ENCODE peak calls at places on chromosomes 11 and 22, in nine cellular contexts. I is uterus; A is left ventricle myocardium inferior; N is neural progenitor cell; S is stomach; Q is adrenal gland; Z is body of pancreas; E is lower lobe of right lung; X is CD4-positive, CD25-positive, alpha-beta regulatory T cell. K is an unnamed sample.

GRCh38 chr22:31089101-31090100 is 8.3 kb downstream of the SMTN start:
- DNase-seq in I (peak; percentile 73), A (no peak), N (peak; percentile 61), S (peak; percentile 54), Q (peak; percentile 51), Z (peak; percentile 31), E (no peak), X (peak; percentile 45), K (no peak)

GRCh38 chr11:114163231-114163631 is 103.7 kb downstream of the ZBTB16 start:
- DNase-seq in I (peak; percentile 80), A (no peak), N (no peak), S (peak; percentile 55), Q (peak; percentile 72), Z (peak; percentile 65), E (no peak), X (no peak), K (no peak)

GRCh38 chr11:95729462-95729861 is 60.1 kb downstream of the FAM76B start:
- DNase-seq in I (no peak), A (no peak), N (no peak), S (no peak), Q (no peak), Z (no peak), E (no peak), X (no peak), K (no peak)

GRCh38 chr11:17921620-17922473 is 91.0 kb downstream of the SERGEF start:
- DNase-seq in I (no peak), A (no peak), N (no peak), S (no peak), Q (peak; percentile 57), Z (peak; percentile 52), E (no peak), X (no peak), K (no peak)

GRCh38 chr22:32745251-32745995 is 56.1 kb upstream of the TIMP3 start:
- DNase-seq in I (peak; percentile 77), A (peak; percentile 74), N (peak; percentile 71), S (no peak), Q (no peak), Z (peak; percentile 39), E (no peak), X (no peak), K (no peak)

GRCh38 chr22:49996192-49996531 is 16.4 kb downstream of the IL17REL start:
- DNase-seq in I (no peak), A (no peak), N (no peak), S (peak; percentile 54), Q (no peak), Z (no peak), E (peak; percentile 35), X (no peak), K (no peak)

GRCh38 chr11:17653606-17654005 is 65.8 kb upstream of the MYOD1 start:
- DNase-seq in I (no peak), A (no peak), N (no peak), S (no peak), Q (no peak), Z (no peak), E (no peak), X (no peak), K (no peak)

GRCh38 chr11:120205596-120206161 is 5.2 kb upstream of the OAF start:
- DNase-seq in I (no peak), A (no peak), N (no peak), S (no peak), Q (peak; percentile 48), Z (no peak), E (no peak), X (no peak), K (no peak)

GRCh38 chr22:39253427-39254070 is 8.8 kb upstream of the PDGFB start:
- DNase-seq in I (peak; percentile 73), A (peak; percentile 67), N (no peak), S (peak; percentile 89), Q (peak; percentile 83), Z (peak; percentile 92), E (no peak), X (peak; percentile 44), K (no peak)

GRCh38 chr11:1632053-1632714 is 2.6 kb downstream of the KRTAP5-5 start:
- DNase-seq in I (no peak), A (no peak), N (no peak), S (no peak), Q (no peak), Z (peak; percentile 81), E (no peak), X (no peak), K (no peak)

GRCh38 chr11:96014234-96014633 is 90.3 kb upstream of the MTMR2 start:
- DNase-seq in I (no peak), A (no peak), N (no peak), S (no peak), Q (no peak), Z (no peak), E (no peak), X (peak; percentile 64), K (no peak)

GRCh38 chr11:26700536-26701235 is 21.2 kb downstream of the SLC5A12 start:
- DNase-seq in I (no peak), A (no peak), N (peak; percentile 13), S (no peak), Q (no peak), Z (no peak), E (no peak), X (no peak), K (no peak)

GRCh38 chr11:115580416-115580815 is 76.2 kb upstream of the CADM1 start:
- DNase-seq in I (no peak), A (no peak), N (no peak), S (no peak), Q (no peak), Z (no peak), E (no peak), X (no peak), K (no peak)

GRCh38 chr11:71251761-71252433 is 480 bp downstream of the SHANK2 start:
- DNase-seq in I (no peak), A (no peak), N (peak; percentile 87), S (peak; percentile 57), Q (no peak), Z (peak; percentile 53), E (no peak), X (no peak), K (peak; percentile 52)

GRCh38 chr22:17842386-17842785 is 68.1 kb upstream of the BID start:
- DNase-seq in I (peak; percentile 66), A (no peak), N (no peak), S (peak; percentile 49), Q (peak; percentile 68), Z (no peak), E (no peak), X (peak; percentile 74), K (no peak)

GRCh38 chr11:24253237-24253760 is 243.6 kb upstream of the LUZP2 start:
- DNase-seq in I (no peak), A (no peak), N (no peak), S (no peak), Q (no peak), Z (no peak), E (no peak), X (no peak), K (no peak)

GRCh38 chr11:78200553-78200952 is 11.8 kb downstream of the USP35 start:
- DNase-seq in I (no peak), A (no peak), N (no peak), S (no peak), Q (no peak), Z (no peak), E (peak; percentile 37), X (no peak), K (no peak)

GRCh38 chr11:78205256-78205655 is 16.5 kb downstream of the USP35 start:
- DNase-seq in I (no peak), A (peak; percentile 8), N (no peak), S (no peak), Q (no peak), Z (no peak), E (no peak), X (no peak), K (no peak)

GRCh38 chr11:78203184-78203583 is 14.5 kb downstream of the USP35 start:
- DNase-seq in I (no peak), A (no peak), N (no peak), S (no peak), Q (no peak), Z (peak; percentile 24), E (no peak), X (peak; percentile 82), K (no peak)

GRCh38 chr11:78201096-78201495 is 12.4 kb downstream of the USP35 start:
- DNase-seq in I (no peak), A (no peak), N (no peak), S (no peak), Q (no peak), Z (no peak), E (peak; percentile 10), X (no peak), K (no peak)

GRCh38 chr11:78202733-78203167 is 14.0 kb downstream of the USP35 start:
- DNase-seq in I (no peak), A (no peak), N (no peak), S (no peak), Q (no peak), Z (no peak), E (peak; percentile 10), X (peak; percentile 87), K (no peak)
- H3K4me1 ChIP-seq in I (no peaks in the 10 kb centered on the region), A (peaks cover 18% of the 10 kb centered on the region), N (no peaks in the 10 kb centered on the region), S (no peaks in the 10 kb centered on the region), Q (peaks cover 2% of the 10 kb centered on the region), Z (no peaks in the 10 kb centered on the region), E (no peaks in the 10 kb centered on the region), X (peaks cover 28% of the 10 kb centered on the region), K (no peaks in the 10 kb centered on the region)

GRCh38 chr22:20951151-20951931 is 15.7 kb upstream of the AIFM3 start:
- DNase-seq in I (no peak), A (no peak), N (no peak), S (no peak), Q (no peak), Z (no peak), E (no peak), X (no peak), K (no peak)
- H3K36me3 ChIP-seq in I (no peaks in the 10 kb centered on the region), A (peaks cover 45% of the 10 kb centered on the region), N (no peaks in the 10 kb centered on the region), S (peaks cover 26% of the 10 kb centered on the region), Q (no peaks in the 10 kb centered on the region), Z (no peaks in the 10 kb centered on the region), E (peaks cover 52% of the 10 kb centered on the region), X (peaks cover 55% of the 10 kb centered on the region), K (peaks cover 54% of the 10 kb centered on the region)

DNA sequence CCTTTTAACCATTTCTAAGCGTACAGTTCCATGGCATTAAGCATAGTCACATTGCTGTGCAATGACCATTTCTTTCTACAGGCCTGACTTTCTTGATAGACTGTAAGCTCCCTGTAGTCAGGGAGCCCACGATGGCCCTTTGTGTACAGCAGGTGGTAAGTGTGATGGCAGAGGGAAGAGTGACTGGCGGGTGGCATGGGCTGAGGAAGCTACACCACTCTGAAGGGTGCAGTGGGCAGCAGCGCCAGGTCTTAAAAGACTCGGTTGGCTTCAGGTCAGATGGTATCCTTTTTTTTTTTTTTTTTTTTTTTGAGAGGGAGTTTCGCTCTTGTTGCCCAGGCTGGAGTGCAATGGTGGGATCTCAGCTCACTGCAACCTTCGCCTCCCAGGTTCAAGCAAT is 1.6 kb downstream of the PPM1F start:
- DNase-seq in I (no peak), A (no peak), N (no peak), S (no peak), Q (no peak), Z (no peak), E (no peak), X (no peak), K (no peak)
- H3K4me1 ChIP-seq in I (peaks cover 10% of the 10 kb centered on the region), A (peaks cover 69% of the 10 kb centered on the region), N (peaks cover 10% of the 10 kb centered on the region), S (peaks cover 53% of the 10 kb centered on the region), Q (peaks cover 22% of the 10 kb centered on the region), Z (peaks cover 14% of the 10 kb centered on the region), E (peaks cover 61% of the 10 kb centered on the region), X (peaks cover 14% of the 10 kb centered on the region), K (peaks cover 8% of the 10 kb centered on the region)

DNA sequence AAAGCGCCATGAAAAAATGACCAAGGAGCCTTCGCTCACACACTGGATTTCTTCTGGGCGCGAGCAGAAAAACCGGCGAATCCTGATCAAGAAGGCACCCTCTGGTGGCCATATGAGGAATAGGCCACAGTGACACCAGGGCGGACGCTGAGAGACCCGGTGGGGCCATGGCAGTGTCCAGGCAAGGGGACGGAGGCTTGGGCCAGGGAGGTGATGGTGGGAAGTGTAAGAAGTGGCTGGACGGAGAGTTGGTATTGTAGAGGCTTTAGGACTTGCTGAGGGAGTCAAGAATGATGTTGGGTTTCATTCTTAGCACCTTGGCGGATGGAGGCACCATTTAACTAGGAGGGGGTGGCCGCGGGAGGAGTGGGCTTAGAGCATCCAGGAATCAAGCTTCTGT is 16.9 kb upstream of the RAC2 start:
- DNase-seq in I (no peak), A (peak; percentile 55), N (peak; percentile 82), S (peak; percentile 67), Q (peak; percentile 59), Z (peak; percentile 63), E (peak; percentile 73), X (peak; percentile 67), K (peak; percentile 20)
- H3K36me3 ChIP-seq in I (no peaks in the 10 kb centered on the region), A (no peaks in the 10 kb centered on the region), N (no peaks in the 10 kb centered on the region), S (no peaks in the 10 kb centered on the region), Q (no peaks in the 10 kb centered on the region), Z (no peaks in the 10 kb centered on the region), E (no peaks in the 10 kb centered on the region), X (no peaks in the 10 kb centered on the region), K (no peaks in the 10 kb centered on the region)

K was measured in HAP-1.